ENCODE peak calls at places on chromosomes 3 and 15, in eight cellular contexts. T is CD4-positive, CD25-positive, alpha-beta regulatory T cell; P is psoas muscle; R is HepG2; X is small intestine; D is IMR-90; Y is aorta; J is left ventricle myocardium inferior. N is an unnamed sample.

GRCh38 chr3:58522759-58523425 is 14.1 kb downstream of the ACOX2 start:
- DNase-seq in T (no peak), P (no peak), R (peak; percentile 78), X (peak; percentile 17), D (no peak), Y (no peak), J (no peak), N (no peak)

GRCh38 chr15:36594556-36595090 is 15.2 kb downstream of the CDIN1 start:
- DNase-seq in T (no peak), P (no peak), R (no peak), X (peak; percentile 22), D (no peak), Y (no peak), J (no peak), N (no peak)

GRCh38 chr15:61141497-61142125 is 87.5 kb downstream of the RORA start:
- DNase-seq in T (no peak), P (no peak), R (no peak), X (peak; percentile 26), D (no peak), Y (no peak), J (no peak), N (no peak)

GRCh38 chr3:54122046-54122801 is at the start of gene CACNA2D3:
- DNase-seq in T (no peak), P (peak; percentile 61), R (no peak), X (peak; percentile 4), D (no peak), Y (no peak), J (peak; percentile 72), N (no peak)

GRCh38 chr3:17006143-17006839 is 121.5 kb downstream of the PLCL2 start:
- DNase-seq in T (peak; percentile 6), P (no peak), R (no peak), X (no peak), D (no peak), Y (no peak), J (no peak), N (no peak)

GRCh38 chr3:112132975-112133448 is at the start of gene GCSAM:
- DNase-seq in T (peak; percentile 67), P (peak; percentile 31), R (no peak), X (peak; percentile 31), D (no peak), Y (peak; percentile 83), J (peak; percentile 35), N (peak; percentile 45)

GRCh38 chr15:51758645-51759044 is 7.2 kb downstream of the TMOD2 start:
- DNase-seq in T (no peak), P (peak; percentile 37), R (no peak), X (no peak), D (peak; percentile 89), Y (no peak), J (peak; percentile 71), N (no peak)

GRCh38 chr3:2446146-2446545 is 347.5 kb downstream of the CNTN4 start:
- DNase-seq in T (no peak), P (no peak), R (no peak), X (no peak), D (no peak), Y (no peak), J (no peak), N (no peak)

GRCh38 chr15:96703794-96704550 is 373.5 kb downstream of the NR2F2 start:
- DNase-seq in T (no peak), P (no peak), R (no peak), X (no peak), D (no peak), Y (no peak), J (no peak), N (no peak)

GRCh38 chr3:45545476-45545875 is 49.1 kb upstream of the LIMD1 start:
- DNase-seq in T (no peak), P (peak; percentile 83), R (peak; percentile 75), X (no peak), D (peak; percentile 45), Y (peak; percentile 73), J (no peak), N (no peak)

GRCh38 chr15:98873441-98874218 is 134.0 kb downstream of the PGPEP1L start:
- DNase-seq in T (no peak), P (no peak), R (no peak), X (no peak), D (peak; percentile 83), Y (no peak), J (no peak), N (no peak)

GRCh38 chr15:31758126-31758525 is 272.2 kb upstream of the CHRNA7 start:
- DNase-seq in T (no peak), P (peak; percentile 26), R (no peak), X (peak; percentile 7), D (peak; percentile 2), Y (peak; percentile 66), J (peak; percentile 62), N (no peak)

GRCh38 chr3:115804722-115805121 is 181.4 kb downstream of the GAP43 start:
- DNase-seq in T (no peak), P (no peak), R (no peak), X (no peak), D (peak; percentile 93), Y (no peak), J (no peak), N (no peak)

DNA sequence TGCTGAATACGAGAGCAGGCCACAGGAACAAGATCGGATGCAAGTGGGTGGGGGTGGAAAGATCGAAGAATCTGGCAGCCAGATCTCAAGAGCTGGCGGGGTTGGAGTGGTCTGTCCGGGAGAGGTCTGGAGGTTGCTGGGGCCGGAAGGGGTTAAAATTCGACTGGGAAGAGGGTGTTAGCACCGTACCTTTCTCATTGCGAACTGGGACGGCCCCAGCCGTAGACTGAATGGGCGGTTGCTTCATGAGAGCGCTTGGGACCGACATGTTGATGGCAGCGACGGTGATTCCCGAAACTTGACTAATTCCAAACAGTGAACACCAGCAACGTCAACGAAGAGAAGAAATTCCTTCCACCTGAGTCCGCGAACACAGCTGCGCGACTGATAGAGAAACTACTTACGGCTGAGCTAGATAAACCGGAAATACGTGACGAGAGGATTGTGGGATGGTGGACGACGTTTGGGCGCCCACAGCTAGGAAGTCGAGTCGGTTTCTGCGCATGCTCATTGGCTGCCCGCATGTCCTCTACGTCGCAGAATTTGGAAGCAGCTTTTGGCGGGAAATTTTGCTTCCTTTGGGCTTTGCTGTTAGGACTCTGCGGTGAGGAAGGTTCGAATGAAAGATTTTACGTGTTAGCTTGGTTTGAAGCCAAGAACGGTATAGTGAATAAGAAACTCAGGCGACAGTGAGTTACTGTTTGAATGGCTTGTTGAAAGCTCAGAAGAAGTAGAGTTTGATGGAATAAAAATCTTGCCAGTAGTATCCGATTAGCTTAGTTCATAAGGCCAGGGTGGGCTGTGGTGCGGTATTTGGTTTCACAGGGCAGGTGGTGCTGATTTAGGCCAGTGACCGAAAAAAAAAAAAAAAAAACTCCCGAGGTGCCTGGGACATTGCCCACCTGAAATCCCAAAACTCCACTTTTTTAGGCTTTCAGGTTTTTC is at the start of gene MFAP1:
- DNase-seq in T (peak; percentile 98), P (peak; percentile 92), R (peak; percentile 93), X (peak; percentile 97), D (peak; percentile 99), Y (peak; percentile 97), J (peak; percentile 93), N (peak; percentile 86)
- H3K27ac ChIP-seq in T (peak within 1 kb of the TSS; percentile 95), P (peak within 1 kb of the TSS; percentile 92), R (peak within 1 kb of the TSS; percentile 82), X (peak within 1 kb of the TSS; percentile 96), D (peak within 1 kb of the TSS; percentile 86), Y (no peak within 1 kb of the TSS), J (peak within 1 kb of the TSS; percentile 90), N (peak within 1 kb of the TSS; percentile 94)

DNA sequence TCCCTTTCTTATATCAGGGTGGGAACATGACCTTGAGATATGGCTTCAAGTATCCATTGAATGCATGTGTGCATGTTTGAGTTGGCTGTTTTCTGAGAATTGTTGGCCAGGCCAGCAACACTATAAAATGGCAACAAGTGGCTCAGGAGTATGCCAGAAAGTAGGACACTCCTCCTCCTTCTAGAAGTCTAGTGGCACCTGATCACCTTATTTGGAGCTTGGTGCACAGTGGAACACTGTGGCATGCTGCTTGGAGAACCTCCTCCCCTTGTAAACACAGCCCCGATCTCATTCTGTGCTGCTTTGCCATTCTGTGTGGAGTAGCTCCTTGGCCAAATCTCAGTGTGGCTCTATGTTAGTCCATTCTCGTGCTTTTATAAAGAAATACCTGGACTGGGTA is 114.8 kb upstream of the NDN start:
- DNase-seq in T (no peak), P (no peak), R (no peak), X (no peak), D (no peak), Y (no peak), J (no peak), N (no peak)
- H3K9me3 ChIP-seq in T (peaks cover 6% of the 10 kb centered on the region), P (no peaks in the 10 kb centered on the region), R (no peaks in the 10 kb centered on the region), X (peaks cover 1% of the 10 kb centered on the region), D (peaks cover 20% of the 10 kb centered on the region), Y (no peaks in the 10 kb centered on the region), J (peaks cover 4% of the 10 kb centered on the region), N (peaks cover 6% of the 10 kb centered on the region)

GRCh38 chr3:181728470-181728869 is 16.7 kb downstream of the SOX2 start:
- DNase-seq in T (no peak), P (no peak), R (peak; percentile 11), X (no peak), D (no peak), Y (no peak), J (no peak), N (no peak)
- H3K27ac ChIP-seq in T (no peak overlapping the region), P (no peak overlapping the region), R (no peak overlapping the region), X (no peak overlapping the region), D (no peak overlapping the region), Y (no peak overlapping the region), J (no peak overlapping the region), N (no peak overlapping the region)

DNA sequence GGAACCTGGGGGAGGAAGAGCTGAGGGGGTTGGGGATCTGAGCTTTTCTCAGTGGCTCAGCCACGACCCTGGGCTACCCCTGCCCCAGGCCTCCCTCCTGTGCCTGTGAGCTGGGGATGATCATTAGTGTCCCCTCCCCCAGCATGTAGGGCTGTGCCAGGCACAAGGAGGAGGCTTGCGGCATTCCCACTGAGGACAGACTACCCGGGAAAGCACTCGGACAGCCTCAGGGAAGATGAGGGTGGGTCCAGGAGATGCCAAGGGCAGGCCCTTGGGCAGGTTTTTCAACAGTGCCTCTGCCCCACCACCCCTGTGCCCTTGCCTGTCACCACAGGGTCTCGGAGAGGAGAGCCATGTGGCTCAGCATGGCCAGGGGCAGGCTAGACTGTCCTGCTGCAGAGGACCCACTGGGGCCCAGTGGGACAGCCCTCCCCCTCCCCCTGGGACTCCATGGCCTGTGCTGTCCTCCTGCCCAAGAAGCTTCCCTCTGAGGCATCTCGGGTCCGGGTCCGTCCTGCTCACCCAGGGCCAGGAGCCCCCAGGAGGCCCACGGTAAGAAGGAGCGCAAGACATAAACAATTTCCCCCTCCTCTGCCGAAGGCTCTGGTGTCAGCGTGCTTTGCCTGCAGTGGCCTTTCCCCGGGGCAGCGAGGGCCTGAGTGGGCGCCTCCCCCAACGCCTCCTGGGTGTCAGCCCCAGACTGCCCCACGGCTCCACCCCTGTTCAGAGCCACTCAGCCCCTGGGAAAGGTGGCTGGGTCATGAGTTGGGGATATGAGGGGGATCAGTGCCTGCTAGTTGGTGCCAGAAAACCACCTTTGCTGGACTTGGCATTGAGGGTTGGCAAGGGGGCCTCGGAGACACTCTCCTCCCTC is 192.5 kb downstream of the GOLGA6L6 start:
- DNase-seq in T (no peak), P (peak; percentile 18), R (no peak), X (no peak), D (no peak), Y (peak; percentile 51), J (no peak), N (no peak)
- H3K9me3 ChIP-seq in T (no peaks in the 10 kb centered on the region), P (no peaks in the 10 kb centered on the region), R (peaks cover 29% of the 10 kb centered on the region), X (peaks cover 9% of the 10 kb centered on the region), D (peaks cover 86% of the 10 kb centered on the region), Y (peaks cover 3% of the 10 kb centered on the region), J (peaks cover 30% of the 10 kb centered on the region), N (no peaks in the 10 kb centered on the region)

DNA sequence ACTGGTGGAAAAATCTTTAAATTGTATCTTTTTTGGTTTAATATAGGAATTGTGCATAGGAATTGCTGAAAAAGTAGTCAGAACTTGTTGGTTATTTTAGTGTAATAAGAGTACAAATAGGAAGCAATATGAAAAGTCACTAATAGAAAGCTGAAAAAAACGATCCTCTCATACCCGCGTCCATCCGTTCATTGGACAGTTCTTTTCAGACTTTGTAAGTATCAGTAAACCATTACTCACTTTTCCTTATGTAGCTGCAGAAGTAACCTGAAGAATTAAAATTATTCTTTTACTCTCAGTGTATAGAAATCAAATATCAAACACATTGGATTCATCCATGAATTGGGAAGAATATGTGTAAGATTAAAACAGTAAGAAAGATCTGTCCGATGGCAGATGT is 4.4 kb downstream of the FNDC3B start:
- DNase-seq in T (no peak), P (no peak), R (no peak), X (no peak), D (no peak), Y (no peak), J (no peak), N (no peak)
- H3K27ac ChIP-seq in T (no peak overlapping the region), P (peak overlapping the region; percentile 26), R (peak overlapping the region; percentile 99), X (no peak overlapping the region), D (no peak overlapping the region), Y (no peak overlapping the region), J (peak overlapping the region; percentile 99), N (no peak overlapping the region)

N was measured in CD4-positive, alpha-beta T cell.